ENCODE peak calls at places on chromosomes 2 and 18, in nine cellular contexts. V is DND-41, M is esophagus squamous epithelium, E is progenitor cell of endocrine pancreas, Y is HCT116, X is HFFc6, K is H9, R is GM20000, D is tibial nerve. S is an unnamed sample.

GRCh38 chr2:15538792-15539191 is 22.3 kb downstream of the NBAS start:
- DNase-seq in X (no peak), V (no peak), M (no peak), Y (no peak), R (no peak), K (no peak), D (no peak), E (no peak), S (no peak)

GRCh38 chr2:64586883-64587481 is 62.9 kb downstream of the AFTPH start:
- DNase-seq in V (no peak), K (no peak), M (no peak), E (no peak), Y (peak), X (peak), R (peak), D (no peak), S (peak)

GRCh38 chr2:126627623-126628022 is 28.3 kb upstream of the GYPC start:
- DNase-seq in K (no peak), M (no peak), X (no peak), E (no peak), V (no peak), D (no peak), Y (no peak), R (no peak), S (no peak)

GRCh38 chr18:10454800-10455550 is 540 bp downstream of the APCDD1 start:
- DNase-seq in X (no peak), D (no peak), K (peak), R (peak), E (peak), V (no peak), Y (no peak), M (no peak), S (no peak)

GRCh38 chr2:54422072-54422581 is 34.0 kb upstream of the SPTBN1 start:
- DNase-seq in V (peak), X (no peak), R (no peak), E (no peak), K (no peak), Y (no peak), M (no peak), D (no peak), S (no peak)

GRCh38 chr2:116810071-116810470 is 1004.4 kb upstream of the DDX18 start:
- DNase-seq in V (no peak), D (no peak), Y (no peak), X (no peak), M (no peak), K (no peak), E (no peak), R (no peak), S (no peak)

GRCh38 chr2:200761168-200761715 is 50.5 kb upstream of the BZW1 start:
- DNase-seq in K (no peak), V (no peak), E (no peak), Y (no peak), D (no peak), M (no peak), X (peak), R (no peak), S (no peak)

GRCh38 chr2:200042944-200043343 is 87.6 kb downstream of the MAIP1 start:
- DNase-seq in V (no peak), E (no peak), K (no peak), Y (no peak), R (no peak), X (peak), D (no peak), M (no peak), S (no peak)

GRCh38 chr18:2905802-2906521 is 59.2 kb downstream of the EMILIN2 start:
- DNase-seq in R (peak), M (no peak), Y (peak), X (no peak), D (peak), K (peak), V (peak), E (peak), S (peak)

GRCh38 chr2:23940976-23941605 is 828 bp downstream of the UBXN2A start:
- DNase-seq in E (no peak), X (peak), R (no peak), V (no peak), M (no peak), D (no peak), K (no peak), Y (no peak), S (no peak)

GRCh38 chr2:29260151-29260772 is 145.0 kb downstream of the CLIP4 start:
- DNase-seq in Y (no peak), D (no peak), V (no peak), X (peak), R (no peak), E (no peak), M (no peak), K (no peak), S (no peak)

GRCh38 chr2:179020156-179020750 is 29.7 kb downstream of the CCDC141 start:
- DNase-seq in M (no peak), R (peak), X (no peak), V (peak), Y (peak), K (peak), D (no peak), E (peak), S (peak)

GRCh38 chr2:138028538-138028937 is 64.3 kb downstream of the HNMT start:
- DNase-seq in K (no peak), X (no peak), V (no peak), D (no peak), E (no peak), M (no peak), R (peak), Y (no peak), S (no peak)

GRCh38 chr2:154762638-154763037 is 64.1 kb downstream of the KCNJ3 start:
- DNase-seq in M (no peak), E (no peak), Y (no peak), R (no peak), D (no peak), X (no peak), K (no peak), V (no peak), S (no peak)

GRCh38 chr2:119333360-119333759 is 33.3 kb downstream of the C2orf76 start:
- DNase-seq in M (no peak), K (no peak), D (no peak), R (no peak), V (no peak), Y (no peak), E (no peak), X (no peak), S (no peak)

GRCh38 chr2:158130832-158131473 is 29.3 kb downstream of the UPP2 start:
- DNase-seq in K (no peak), V (no peak), D (no peak), Y (no peak), M (no peak), X (no peak), R (no peak), E (no peak), S (no peak)

GRCh38 chr18:3722662-3723433 is 272.9 kb downstream of the TGIF1 start:
- DNase-seq in X (no peak), K (no peak), R (no peak), E (no peak), V (no peak), Y (no peak), M (no peak), D (no peak), S (no peak)

GRCh38 chr2:95382128-95382645 is 20.3 kb upstream of the FAHD2A start:
- DNase-seq in E (no peak), X (no peak), Y (no peak), M (no peak), R (no peak), V (no peak), K (no peak), D (no peak), S (no peak)

GRCh38 chr2:30679416-30680088 is 127.7 kb downstream of the CAPN13 start:
- DNase-seq in K (no peak), Y (no peak), D (no peak), X (no peak), E (no peak), V (no peak), R (no peak), M (no peak), S (no peak)

GRCh38 chr2:67626656-67627055 is 229.5 kb downstream of the ETAA1 start:
- DNase-seq in R (no peak), E (no peak), K (no peak), V (no peak), M (no peak), X (peak), Y (no peak), D (no peak), S (no peak)

GRCh38 chr18:57080479-57080878 is 66.4 kb upstream of the BOD1L2 start:
- DNase-seq in D (no peak), K (no peak), V (no peak), M (no peak), R (no peak), X (no peak), E (no peak), Y (no peak), S (no peak)

GRCh38 chr2:209351636-209352035 is 72.2 kb upstream of the MAP2 start:
- DNase-seq in K (no peak), V (no peak), M (no peak), Y (no peak), X (no peak), R (no peak), E (no peak), D (no peak), S (no peak)

GRCh38 chr2:16713011-16713423 is 47.4 kb upstream of the CYRIA start:
- DNase-seq in M (no peak), E (no peak), Y (no peak), D (no peak), K (no peak), R (peak), X (no peak), V (no peak), S (peak)

GRCh38 chr2:201298462-201298861 is 38.1 kb downstream of the CASP8 start:
- DNase-seq in V (no peak), Y (no peak), R (no peak), X (no peak), E (no peak), M (no peak), D (no peak), K (no peak), S (no peak)

GRCh38 chr2:112877423-112877822 is 33.5 kb upstream of the IL37 start:
- DNase-seq in Y (no peak), E (no peak), V (no peak), X (peak), K (no peak), R (no peak), M (no peak), D (no peak), S (no peak)

GRCh38 chr2:191274404-191274803 is 29.2 kb downstream of the MYO1B start:
- DNase-seq in V (no peak), Y (no peak), D (no peak), K (no peak), X (no peak), E (no peak), R (no peak), M (no peak), S (no peak)

GRCh38 chr2:219636941-219637841 is 9.8 kb downstream of the SLC4A3 start:
- DNase-seq in K (peak), E (no peak), Y (no peak), D (no peak), M (no peak), R (peak), X (no peak), V (no peak), S (peak)

GRCh38 chr18:30487962-30488361 is 554.6 kb downstream of the DSC3 start:
- DNase-seq in X (no peak), K (no peak), M (no peak), V (no peak), E (no peak), R (no peak), D (no peak), Y (no peak), S (no peak)

GRCh38 chr2:161486111-161486510 is 70.0 kb downstream of the TBR1 start:
- DNase-seq in K (no peak), X (no peak), M (no peak), Y (no peak), E (no peak), V (no peak), R (no peak), D (no peak), S (no peak)

GRCh38 chr18:79489048-79489899 is 93.5 kb downstream of the NFATC1 start:
- DNase-seq in E (no peak), Y (no peak), X (no peak), K (no peak), D (no peak), R (no peak), M (no peak), V (no peak), S (no peak)

GRCh38 chr2:8539743-8540551 is 141.9 kb upstream of the ID2 start:
- DNase-seq in K (peak), D (no peak), E (no peak), R (no peak), V (peak), M (no peak), Y (no peak), X (no peak), S (no peak)
- TF ChIP-seq CTCF in K (peak), D (no peak), E (no peak), R (no peak), V (peak), M (no peak), Y (no peak), X (no peak), S (no peak)

DNA sequence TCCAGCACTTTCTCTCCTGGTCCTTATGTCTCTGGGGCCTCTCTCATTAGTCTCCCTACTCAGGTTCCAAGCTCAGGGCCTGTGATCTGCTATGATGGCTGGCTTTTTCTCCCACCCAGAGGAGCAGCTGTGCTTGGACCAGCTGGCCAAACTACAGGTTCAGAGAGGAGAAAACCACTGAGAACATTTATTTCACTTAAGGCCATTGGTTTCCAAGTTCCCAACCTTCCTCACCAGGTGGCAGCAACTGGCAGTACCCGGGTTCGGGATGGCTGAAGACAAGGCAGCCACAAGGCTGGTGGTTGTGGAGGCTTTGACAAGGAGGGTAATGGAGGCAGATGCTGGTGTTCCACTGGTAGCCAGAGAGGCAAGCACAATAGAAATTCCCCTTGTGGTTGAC is 29.9 kb upstream of the SELENOI start:
- DNase-seq in V (no peak), K (no peak), Y (peak), X (no peak), R (no peak), M (no peak), E (no peak), D (no peak), S (peak)
- TF ChIP-seq CTCF in V (peak), K (peak), Y (peak), X (peak), R (no peak), M (no peak), E (peak), D (no peak), S (no peak)

GRCh38 chr2:8543412-8544167 is 138.3 kb upstream of the ID2 start:
- DNase-seq in D (no peak), V (peak), K (peak), X (peak), Y (no peak), E (no peak), M (peak), R (peak), S (peak)

GRCh38 chr2:8546319-8547283 is 135.3 kb upstream of the ID2 start:
- DNase-seq in D (no peak), Y (no peak), X (no peak), K (peak), R (no peak), V (peak), M (no peak), E (no peak), S (no peak)

GRCh38 chr2:8544168-8544785 is 137.6 kb upstream of the ID2 start:
- DNase-seq in M (no peak), K (peak), V (peak), Y (no peak), D (no peak), R (no peak), X (no peak), E (no peak), S (no peak)

GRCh38 chr2:8545676-8546318 is 136.1 kb upstream of the ID2 start:
- DNase-seq in Y (no peak), R (no peak), X (no peak), M (no peak), V (no peak), K (peak), E (no peak), D (no peak), S (peak)

DNA sequence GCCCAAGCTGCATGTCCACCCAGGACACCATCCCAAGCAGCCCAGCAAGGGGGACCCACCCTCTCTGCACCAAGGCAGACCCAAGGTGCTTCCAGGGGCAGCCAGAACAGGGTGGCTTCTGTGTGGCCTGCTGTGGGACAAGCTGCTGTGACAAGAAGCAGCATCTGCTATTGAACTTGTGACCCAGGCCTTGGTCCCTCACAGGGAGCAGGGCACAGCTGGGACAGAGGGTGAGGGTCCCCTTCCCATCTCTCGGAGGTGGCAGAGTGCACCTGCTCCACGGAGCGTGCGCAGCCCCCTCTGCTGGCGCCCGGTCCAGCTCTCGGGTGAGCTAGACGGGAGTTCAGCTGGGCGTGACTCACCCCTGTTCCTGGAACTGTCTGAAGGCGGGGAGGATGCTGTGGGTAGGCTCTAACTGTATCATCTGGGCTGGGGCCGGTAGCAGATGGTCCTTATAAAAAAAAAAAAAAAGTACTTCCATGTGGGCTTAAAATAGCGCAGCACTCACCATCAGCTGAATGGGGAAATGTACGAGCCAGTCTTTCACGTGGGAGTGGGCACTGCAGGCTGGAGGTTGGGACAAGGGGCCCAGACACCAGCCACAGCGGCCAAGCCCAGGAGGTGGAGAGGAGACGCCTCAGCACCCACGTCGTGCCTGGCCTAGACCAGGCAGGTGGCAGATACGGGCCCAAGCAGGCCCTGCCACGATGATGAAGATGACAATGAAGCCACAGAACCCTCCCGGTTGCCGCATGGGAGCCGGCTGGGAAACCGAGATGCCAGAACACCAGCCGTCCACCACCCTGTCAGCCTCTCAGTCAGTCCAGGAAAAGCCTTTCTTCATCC is 136.8 kb upstream of the ID2 start:
- DNase-seq in K (peak), V (peak), E (no peak), R (peak), Y (peak), D (no peak), M (peak), X (peak), S (peak)
- TF ChIP-seq CTCF in K (peak), V (peak), E (peak), R (peak), Y (peak), D (no peak), M (peak), X (peak), S (peak)

GRCh38 chr2:232432598-232433184 is 23.3 kb upstream of the ALPI start:
- DNase-seq in Y (no peak), R (no peak), E (no peak), D (no peak), M (no peak), K (peak), X (no peak), V (no peak), S (no peak)
- TF ChIP-seq CTCF in Y (peak), R (no peak), E (peak), D (no peak), M (no peak), K (peak), X (peak), V (peak), S (no peak)

DNA sequence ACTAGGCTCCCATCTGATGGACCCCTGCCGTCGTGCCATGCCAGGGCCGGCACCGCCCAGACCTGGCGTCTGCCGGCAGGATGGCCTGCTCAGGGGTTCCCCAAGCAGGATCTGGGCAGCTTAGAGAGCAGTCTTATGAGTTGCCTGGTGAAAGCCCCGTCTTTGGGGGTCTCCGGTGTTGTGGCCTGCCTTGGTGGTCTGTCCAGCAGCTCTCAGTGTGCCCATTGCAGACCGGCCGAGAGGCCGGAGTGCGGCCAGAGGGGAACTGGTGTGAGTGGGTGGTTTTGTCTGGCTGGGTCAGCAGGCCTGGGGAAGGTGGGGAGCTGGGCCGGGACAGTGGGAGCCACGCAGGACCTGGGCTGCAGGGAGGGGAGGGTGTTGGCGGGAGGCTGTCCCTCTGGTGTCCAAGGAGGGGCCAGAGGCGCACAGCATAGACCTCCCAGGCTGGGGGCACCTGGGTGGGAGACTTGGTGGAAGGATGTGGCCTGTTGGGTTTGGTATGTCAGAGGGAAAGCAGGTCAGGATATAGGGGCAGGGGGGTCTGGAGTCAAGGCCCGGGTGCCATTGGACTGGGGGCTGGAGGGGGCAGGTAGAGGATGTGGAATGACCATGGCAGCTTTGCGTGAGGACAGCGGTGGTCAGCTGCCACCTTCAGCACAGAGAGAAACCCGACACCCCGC is 16.5 kb downstream of the GPC1 start:
- DNase-seq in K (no peak), M (no peak), V (no peak), X (no peak), Y (no peak), R (no peak), E (no peak), D (no peak), S (no peak)
- TF ChIP-seq CTCF in K (no peak), M (no peak), V (no peak), X (no peak), Y (no peak), R (no peak), E (no peak), D (no peak), S (no peak)